ENCODE peak calls at places on chromosomes 6 and 20, in seven cellular contexts. One of them, this sample, is unnamed.
A peak's percentile ranks its signal among the peaks of the same experiment; 100 is the strongest.

GRCh38 chr6:142881771-142882170 is 63.2 kb downstream of the HIVEP2 start:
- DNase-seq in stimulated activated CD4-positive, alpha-beta T cell treated with anti-CD3 and anti-CD28 coated beads, Interleukin-1b, Interleukin-23, amount 100 ng/mL, for 4 hours: no peak
- DNase-seq in activated T-helper 1 cell treated with anti-CD3 and anti-CD28 coated beads, Interleukin-2, amount 50 U/mL, for 16 hours: no peak
- DNase-seq in mucosa of descending colon: no peak
- DNase-seq in T-cell: no peak
- DNase-seq in A673: no peak
- DNase-seq in ELF-1: no peak
- DNase-seq in this sample: no peak

GRCh38 chr6:64013061-64013410 is 377.4 kb downstream of the PHF3 start:
- DNase-seq in T-cell: no peak
- DNase-seq in ELF-1: no peak
- DNase-seq in mucosa of descending colon: no peak
- DNase-seq in activated T-helper 1 cell treated with anti-CD3 and anti-CD28 coated beads, Interleukin-2, amount 50 U/mL, for 16 hours: no peak
- DNase-seq in stimulated activated CD4-positive, alpha-beta T cell treated with anti-CD3 and anti-CD28 coated beads, Interleukin-1b, Interleukin-23, amount 100 ng/mL, for 4 hours: no peak
- DNase-seq in A673: no peak
- DNase-seq in this sample: no peak

GRCh38 chr20:51334609-51335008 is 207.9 kb downstream of the NFATC2 start:
- DNase-seq in ELF-1: no peak
- DNase-seq in activated T-helper 1 cell treated with anti-CD3 and anti-CD28 coated beads, Interleukin-2, amount 50 U/mL, for 16 hours: no peak
- DNase-seq in T-cell: no peak
- DNase-seq in A673: no peak
- DNase-seq in mucosa of descending colon: no peak
- DNase-seq in stimulated activated CD4-positive, alpha-beta T cell treated with anti-CD3 and anti-CD28 coated beads, Interleukin-1b, Interleukin-23, amount 100 ng/mL, for 4 hours: no peak
- DNase-seq in this sample: no peak

GRCh38 chr6:137217801-137218472 is 1.2 kb downstream of the IFNGR1 start:
- DNase-seq in activated T-helper 1 cell treated with anti-CD3 and anti-CD28 coated beads, Interleukin-2, amount 50 U/mL, for 16 hours: no peak
- DNase-seq in ELF-1: no peak
- DNase-seq in A673: no peak
- DNase-seq in mucosa of descending colon: peak; percentile 68
- DNase-seq in T-cell: no peak
- DNase-seq in stimulated activated CD4-positive, alpha-beta T cell treated with anti-CD3 and anti-CD28 coated beads, Interleukin-1b, Interleukin-23, amount 100 ng/mL, for 4 hours: no peak
- DNase-seq in this sample: no peak

GRCh38 chr6:24827162-24827561 is 28.4 kb upstream of the ARMH2 start:
- DNase-seq in activated T-helper 1 cell treated with anti-CD3 and anti-CD28 coated beads, Interleukin-2, amount 50 U/mL, for 16 hours: no peak
- DNase-seq in ELF-1: no peak
- DNase-seq in stimulated activated CD4-positive, alpha-beta T cell treated with anti-CD3 and anti-CD28 coated beads, Interleukin-1b, Interleukin-23, amount 100 ng/mL, for 4 hours: no peak
- DNase-seq in T-cell: no peak
- DNase-seq in A673: no peak
- DNase-seq in mucosa of descending colon: peak; percentile 25
- DNase-seq in this sample: no peak

GRCh38 chr20:16007978-16008377 is 565.3 kb downstream of the KIF16B start:
- DNase-seq in A673: no peak
- DNase-seq in stimulated activated CD4-positive, alpha-beta T cell treated with anti-CD3 and anti-CD28 coated beads, Interleukin-1b, Interleukin-23, amount 100 ng/mL, for 4 hours: no peak
- DNase-seq in mucosa of descending colon: no peak
- DNase-seq in T-cell: no peak
- DNase-seq in ELF-1: no peak
- DNase-seq in activated T-helper 1 cell treated with anti-CD3 and anti-CD28 coated beads, Interleukin-2, amount 50 U/mL, for 16 hours: no peak
- DNase-seq in this sample: no peak

GRCh38 chr20:57134804-57135203 is 131.6 kb downstream of the BMP7 start:
- DNase-seq in A673: no peak
- DNase-seq in activated T-helper 1 cell treated with anti-CD3 and anti-CD28 coated beads, Interleukin-2, amount 50 U/mL, for 16 hours: no peak
- DNase-seq in ELF-1: no peak
- DNase-seq in T-cell: no peak
- DNase-seq in stimulated activated CD4-positive, alpha-beta T cell treated with anti-CD3 and anti-CD28 coated beads, Interleukin-1b, Interleukin-23, amount 100 ng/mL, for 4 hours: no peak
- DNase-seq in mucosa of descending colon: no peak
- DNase-seq in this sample: no peak

GRCh38 chr6:145728986-145729385 is 6.3 kb downstream of the EPM2A start:
- DNase-seq in T-cell: no peak
- DNase-seq in mucosa of descending colon: no peak
- DNase-seq in A673: no peak
- DNase-seq in activated T-helper 1 cell treated with anti-CD3 and anti-CD28 coated beads, Interleukin-2, amount 50 U/mL, for 16 hours: no peak
- DNase-seq in ELF-1: no peak
- DNase-seq in stimulated activated CD4-positive, alpha-beta T cell treated with anti-CD3 and anti-CD28 coated beads, Interleukin-1b, Interleukin-23, amount 100 ng/mL, for 4 hours: no peak
- DNase-seq in this sample: no peak

GRCh38 chr6:155026366-155027045 is 31.4 kb downstream of the TIAM2 start:
- DNase-seq in mucosa of descending colon: no peak
- DNase-seq in A673: peak; percentile 73
- DNase-seq in ELF-1: no peak
- DNase-seq in T-cell: no peak
- DNase-seq in stimulated activated CD4-positive, alpha-beta T cell treated with anti-CD3 and anti-CD28 coated beads, Interleukin-1b, Interleukin-23, amount 100 ng/mL, for 4 hours: no peak
- DNase-seq in activated T-helper 1 cell treated with anti-CD3 and anti-CD28 coated beads, Interleukin-2, amount 50 U/mL, for 16 hours: no peak
- DNase-seq in this sample: no peak

GRCh38 chr6:84921891-84922290 is 157.5 kb upstream of the TBX18 start:
- DNase-seq in A673: no peak
- DNase-seq in activated T-helper 1 cell treated with anti-CD3 and anti-CD28 coated beads, Interleukin-2, amount 50 U/mL, for 16 hours: no peak
- DNase-seq in mucosa of descending colon: no peak
- DNase-seq in T-cell: no peak
- DNase-seq in ELF-1: no peak
- DNase-seq in stimulated activated CD4-positive, alpha-beta T cell treated with anti-CD3 and anti-CD28 coated beads, Interleukin-1b, Interleukin-23, amount 100 ng/mL, for 4 hours: no peak
- DNase-seq in this sample: no peak

GRCh38 chr6:114354482-114354881 is 11.7 kb upstream of the HS3ST5 start:
- DNase-seq in activated T-helper 1 cell treated with anti-CD3 and anti-CD28 coated beads, Interleukin-2, amount 50 U/mL, for 16 hours: no peak
- DNase-seq in A673: no peak
- DNase-seq in stimulated activated CD4-positive, alpha-beta T cell treated with anti-CD3 and anti-CD28 coated beads, Interleukin-1b, Interleukin-23, amount 100 ng/mL, for 4 hours: no peak
- DNase-seq in mucosa of descending colon: no peak
- DNase-seq in ELF-1: no peak
- DNase-seq in T-cell: no peak
- DNase-seq in this sample: no peak

GRCh38 chr6:48048460-48049146 is 62.4 kb downstream of the PTCHD4 start:
- DNase-seq in activated T-helper 1 cell treated with anti-CD3 and anti-CD28 coated beads, Interleukin-2, amount 50 U/mL, for 16 hours: no peak
- DNase-seq in T-cell: no peak
- DNase-seq in mucosa of descending colon: no peak
- DNase-seq in ELF-1: no peak
- DNase-seq in stimulated activated CD4-positive, alpha-beta T cell treated with anti-CD3 and anti-CD28 coated beads, Interleukin-1b, Interleukin-23, amount 100 ng/mL, for 4 hours: no peak
- DNase-seq in A673: peak; percentile 54
- DNase-seq in this sample: no peak

GRCh38 chr6:148578837-148579236 is 168.0 kb upstream of the UST start:
- DNase-seq in A673: no peak
- DNase-seq in ELF-1: no peak
- DNase-seq in activated T-helper 1 cell treated with anti-CD3 and anti-CD28 coated beads, Interleukin-2, amount 50 U/mL, for 16 hours: no peak
- DNase-seq in mucosa of descending colon: no peak
- DNase-seq in stimulated activated CD4-positive, alpha-beta T cell treated with anti-CD3 and anti-CD28 coated beads, Interleukin-1b, Interleukin-23, amount 100 ng/mL, for 4 hours: no peak
- DNase-seq in T-cell: no peak
- DNase-seq in this sample: no peak

GRCh38 chr6:41451515-41452163 is 94.5 kb upstream of the FOXP4 start:
- DNase-seq in activated T-helper 1 cell treated with anti-CD3 and anti-CD28 coated beads, Interleukin-2, amount 50 U/mL, for 16 hours: no peak
- DNase-seq in T-cell: no peak
- DNase-seq in stimulated activated CD4-positive, alpha-beta T cell treated with anti-CD3 and anti-CD28 coated beads, Interleukin-1b, Interleukin-23, amount 100 ng/mL, for 4 hours: no peak
- DNase-seq in ELF-1: no peak
- DNase-seq in mucosa of descending colon: no peak
- DNase-seq in A673: no peak
- DNase-seq in this sample: no peak

GRCh38 chr6:157800420-157801237 is 22.4 kb upstream of the SNX9 start:
- DNase-seq in A673: no peak
- DNase-seq in activated T-helper 1 cell treated with anti-CD3 and anti-CD28 coated beads, Interleukin-2, amount 50 U/mL, for 16 hours: no peak
- DNase-seq in mucosa of descending colon: no peak
- DNase-seq in stimulated activated CD4-positive, alpha-beta T cell treated with anti-CD3 and anti-CD28 coated beads, Interleukin-1b, Interleukin-23, amount 100 ng/mL, for 4 hours: peak; percentile 14
- DNase-seq in T-cell: no peak
- DNase-seq in ELF-1: no peak
- DNase-seq in this sample: no peak

GRCh38 chr6:43054206-43054943 is 724 bp upstream of the CUL7 start:
- DNase-seq in stimulated activated CD4-positive, alpha-beta T cell treated with anti-CD3 and anti-CD28 coated beads, Interleukin-1b, Interleukin-23, amount 100 ng/mL, for 4 hours: no peak
- DNase-seq in ELF-1: no peak
- DNase-seq in mucosa of descending colon: peak; percentile 19
- DNase-seq in activated T-helper 1 cell treated with anti-CD3 and anti-CD28 coated beads, Interleukin-2, amount 50 U/mL, for 16 hours: no peak
- DNase-seq in A673: no peak
- DNase-seq in T-cell: no peak
- DNase-seq in this sample: no peak

GRCh38 chr6:117960906-117961700 is 54.0 kb downstream of the SLC35F1 start:
- DNase-seq in activated T-helper 1 cell treated with anti-CD3 and anti-CD28 coated beads, Interleukin-2, amount 50 U/mL, for 16 hours: no peak
- DNase-seq in stimulated activated CD4-positive, alpha-beta T cell treated with anti-CD3 and anti-CD28 coated beads, Interleukin-1b, Interleukin-23, amount 100 ng/mL, for 4 hours: no peak
- DNase-seq in T-cell: no peak
- DNase-seq in A673: no peak
- DNase-seq in ELF-1: no peak
- DNase-seq in mucosa of descending colon: no peak
- DNase-seq in this sample: no peak

GRCh38 chr6:168968228-168968627 is 285.4 kb downstream of the THBS2 start:
- DNase-seq in T-cell: peak; percentile 48
- DNase-seq in A673: peak; percentile 81
- DNase-seq in mucosa of descending colon: peak; percentile 62
- DNase-seq in ELF-1: no peak
- DNase-seq in activated T-helper 1 cell treated with anti-CD3 and anti-CD28 coated beads, Interleukin-2, amount 50 U/mL, for 16 hours: no peak
- DNase-seq in stimulated activated CD4-positive, alpha-beta T cell treated with anti-CD3 and anti-CD28 coated beads, Interleukin-1b, Interleukin-23, amount 100 ng/mL, for 4 hours: no peak
- DNase-seq in this sample: no peak

GRCh38 chr6:17677602-17678001 is 29.1 kb downstream of the NUP153 start:
- DNase-seq in stimulated activated CD4-positive, alpha-beta T cell treated with anti-CD3 and anti-CD28 coated beads, Interleukin-1b, Interleukin-23, amount 100 ng/mL, for 4 hours: no peak
- DNase-seq in T-cell: no peak
- DNase-seq in activated T-helper 1 cell treated with anti-CD3 and anti-CD28 coated beads, Interleukin-2, amount 50 U/mL, for 16 hours: no peak
- DNase-seq in mucosa of descending colon: no peak
- DNase-seq in ELF-1: no peak
- DNase-seq in A673: no peak
- DNase-seq in this sample: no peak

GRCh38 chr6:2857580-2858337 is 16.1 kb upstream of the SERPINB1 start:
- DNase-seq in activated T-helper 1 cell treated with anti-CD3 and anti-CD28 coated beads, Interleukin-2, amount 50 U/mL, for 16 hours: peak; percentile 62
- DNase-seq in stimulated activated CD4-positive, alpha-beta T cell treated with anti-CD3 and anti-CD28 coated beads, Interleukin-1b, Interleukin-23, amount 100 ng/mL, for 4 hours: peak; percentile 52
- DNase-seq in mucosa of descending colon: no peak
- DNase-seq in A673: peak; percentile 88
- DNase-seq in ELF-1: peak; percentile 50
- DNase-seq in T-cell: peak; percentile 52
- DNase-seq in this sample: peak; percentile 66

GRCh38 chr20:11917663-11918062 is at the start of gene BTBD3:
- DNase-seq in A673: no peak
- DNase-seq in T-cell: no peak
- DNase-seq in ELF-1: no peak
- DNase-seq in stimulated activated CD4-positive, alpha-beta T cell treated with anti-CD3 and anti-CD28 coated beads, Interleukin-1b, Interleukin-23, amount 100 ng/mL, for 4 hours: no peak
- DNase-seq in mucosa of descending colon: peak; percentile 66
- DNase-seq in activated T-helper 1 cell treated with anti-CD3 and anti-CD28 coated beads, Interleukin-2, amount 50 U/mL, for 16 hours: no peak
- DNase-seq in this sample: no peak

GRCh38 chr6:56521454-56521853 is 121.2 kb downstream of the DST start:
- DNase-seq in A673: no peak
- DNase-seq in activated T-helper 1 cell treated with anti-CD3 and anti-CD28 coated beads, Interleukin-2, amount 50 U/mL, for 16 hours: no peak
- DNase-seq in ELF-1: no peak
- DNase-seq in mucosa of descending colon: no peak
- DNase-seq in T-cell: no peak
- DNase-seq in stimulated activated CD4-positive, alpha-beta T cell treated with anti-CD3 and anti-CD28 coated beads, Interleukin-1b, Interleukin-23, amount 100 ng/mL, for 4 hours: no peak
- DNase-seq in this sample: no peak

GRCh38 chr6:134308800-134309199 is 9.1 kb downstream of the SGK1 start:
- DNase-seq in activated T-helper 1 cell treated with anti-CD3 and anti-CD28 coated beads, Interleukin-2, amount 50 U/mL, for 16 hours: no peak
- DNase-seq in stimulated activated CD4-positive, alpha-beta T cell treated with anti-CD3 and anti-CD28 coated beads, Interleukin-1b, Interleukin-23, amount 100 ng/mL, for 4 hours: no peak
- DNase-seq in A673: no peak
- DNase-seq in mucosa of descending colon: no peak
- DNase-seq in ELF-1: no peak
- DNase-seq in T-cell: no peak
- DNase-seq in this sample: no peak

GRCh38 chr6:83853178-83853967 is at the start of gene RIPPLY2:
- DNase-seq in mucosa of descending colon: no peak
- DNase-seq in ELF-1: peak; percentile 52
- DNase-seq in T-cell: no peak
- DNase-seq in A673: peak; percentile 74
- DNase-seq in stimulated activated CD4-positive, alpha-beta T cell treated with anti-CD3 and anti-CD28 coated beads, Interleukin-1b, Interleukin-23, amount 100 ng/mL, for 4 hours: no peak
- DNase-seq in activated T-helper 1 cell treated with anti-CD3 and anti-CD28 coated beads, Interleukin-2, amount 50 U/mL, for 16 hours: no peak
- DNase-seq in this sample: no peak

GRCh38 chr20:10225439-10226080 is 6.9 kb downstream of the SNAP25 start:
- DNase-seq in stimulated activated CD4-positive, alpha-beta T cell treated with anti-CD3 and anti-CD28 coated beads, Interleukin-1b, Interleukin-23, amount 100 ng/mL, for 4 hours: no peak
- DNase-seq in T-cell: no peak
- DNase-seq in mucosa of descending colon: no peak
- DNase-seq in ELF-1: peak; percentile 39
- DNase-seq in activated T-helper 1 cell treated with anti-CD3 and anti-CD28 coated beads, Interleukin-2, amount 50 U/mL, for 16 hours: no peak
- DNase-seq in A673: peak; percentile 25
- DNase-seq in this sample: no peak

GRCh38 chr6:90611996-90612690 is 25.3 kb upstream of the MAP3K7 start:
- DNase-seq in T-cell: no peak
- DNase-seq in A673: no peak
- DNase-seq in mucosa of descending colon: no peak
- DNase-seq in stimulated activated CD4-positive, alpha-beta T cell treated with anti-CD3 and anti-CD28 coated beads, Interleukin-1b, Interleukin-23, amount 100 ng/mL, for 4 hours: no peak
- DNase-seq in ELF-1: peak; percentile 15
- DNase-seq in activated T-helper 1 cell treated with anti-CD3 and anti-CD28 coated beads, Interleukin-2, amount 50 U/mL, for 16 hours: no peak
- DNase-seq in this sample: no peak

This sample was measured in activated B cell treated with CpG ODN at 0.5 μM for 24 hours.